ENCODE peak calls at places on chromosomes 2 and 18, in ten cellular contexts. M is heart left ventricle, C is fibroblast of pulmonary artery, S is AG10803, V is cardiac fibroblast, N is osteocyte, E is type B pancreatic cell, L is Peyer's patch, O is endothelial cell, P is left ventricle myocardium inferior. Y is an unnamed sample.

GRCh38 chr2:174335605-174336402 is 1.1 kb downstream of the SP9 start:
- DNase-seq in M (no peak), C (no peak), S (peak), V (no peak), N (no peak), E (no peak), L (no peak), O (peak), P (no peak), Y (peak)

GRCh38 chr2:230684222-230685164 is 28.1 kb upstream of the CAB39 start:
- DNase-seq in M (no peak), C (peak), S (no peak), V (no peak), N (no peak), E (no peak), L (no peak), O (no peak), P (no peak), Y (no peak)

GRCh38 chr2:109499549-109499948 is 114.2 kb downstream of the SEPTIN10 start:
- DNase-seq in M (no peak), C (no peak), S (no peak), V (no peak), N (no peak), E (no peak), L (no peak), O (no peak), P (no peak), Y (no peak)

GRCh38 chr2:8546319-8547283 is 135.3 kb upstream of the ID2 start:
- DNase-seq in M (no peak), C (no peak), S (no peak), V (no peak), N (no peak), E (no peak), L (no peak), O (peak), P (peak), Y (no peak)

GRCh38 chr2:46383784-46384456 is 86.7 kb downstream of the EPAS1 start:
- DNase-seq in M (no peak), C (no peak), S (no peak), V (no peak), N (peak), E (peak), L (no peak), O (no peak), P (no peak), Y (no peak)

GRCh38 chr2:85997016-85997970 is 108.4 kb downstream of the POLR1A start:
- DNase-seq in M (no peak), C (peak), S (peak), V (peak), N (no peak), E (no peak), L (peak), O (no peak), P (peak), Y (no peak)

GRCh38 chr2:128305555-128306080 is 13.1 kb downstream of the HS6ST1 start:
- DNase-seq in M (no peak), C (peak), S (peak), V (no peak), N (no peak), E (no peak), L (no peak), O (no peak), P (peak), Y (peak)

GRCh38 chr2:225668606-225669266 is 269.2 kb downstream of the NYAP2 start:
- DNase-seq in M (no peak), C (peak), S (peak), V (peak), N (no peak), E (no peak), L (no peak), O (peak), P (no peak), Y (no peak)

GRCh38 chr18:28163201-28163778 is 13.6 kb downstream of the CDH2 start:
- DNase-seq in M (no peak), C (peak), S (peak), V (peak), N (no peak), E (no peak), L (no peak), O (no peak), P (no peak), Y (no peak)

GRCh38 chr2:46510596-46511177 is 31.3 kb downstream of the TMEM247 start:
- DNase-seq in M (no peak), C (no peak), S (no peak), V (no peak), N (peak), E (no peak), L (no peak), O (no peak), P (no peak), Y (no peak)

GRCh38 chr2:9554841-9555337 is 741 bp downstream of the ADAM17 start:
- DNase-seq in M (peak), C (peak), S (peak), V (peak), N (no peak), E (no peak), L (peak), O (peak), P (no peak), Y (no peak)

GRCh38 chr2:9558948-9559381 is 3.3 kb upstream of the ADAM17 start:
- DNase-seq in M (no peak), C (peak), S (peak), V (peak), N (no peak), E (no peak), L (no peak), O (no peak), P (no peak), Y (no peak)

GRCh38 chr2:9556121-9556869 is 665 bp upstream of the ADAM17 start:
- DNase-seq in M (no peak), C (peak), S (no peak), V (no peak), N (no peak), E (no peak), L (no peak), O (no peak), P (no peak), Y (no peak)

GRCh38 chr2:9552491-9553178 is 3.0 kb downstream of the ADAM17 start:
- DNase-seq in M (no peak), C (peak), S (peak), V (peak), N (no peak), E (no peak), L (no peak), O (no peak), P (no peak), Y (no peak)

DNA sequence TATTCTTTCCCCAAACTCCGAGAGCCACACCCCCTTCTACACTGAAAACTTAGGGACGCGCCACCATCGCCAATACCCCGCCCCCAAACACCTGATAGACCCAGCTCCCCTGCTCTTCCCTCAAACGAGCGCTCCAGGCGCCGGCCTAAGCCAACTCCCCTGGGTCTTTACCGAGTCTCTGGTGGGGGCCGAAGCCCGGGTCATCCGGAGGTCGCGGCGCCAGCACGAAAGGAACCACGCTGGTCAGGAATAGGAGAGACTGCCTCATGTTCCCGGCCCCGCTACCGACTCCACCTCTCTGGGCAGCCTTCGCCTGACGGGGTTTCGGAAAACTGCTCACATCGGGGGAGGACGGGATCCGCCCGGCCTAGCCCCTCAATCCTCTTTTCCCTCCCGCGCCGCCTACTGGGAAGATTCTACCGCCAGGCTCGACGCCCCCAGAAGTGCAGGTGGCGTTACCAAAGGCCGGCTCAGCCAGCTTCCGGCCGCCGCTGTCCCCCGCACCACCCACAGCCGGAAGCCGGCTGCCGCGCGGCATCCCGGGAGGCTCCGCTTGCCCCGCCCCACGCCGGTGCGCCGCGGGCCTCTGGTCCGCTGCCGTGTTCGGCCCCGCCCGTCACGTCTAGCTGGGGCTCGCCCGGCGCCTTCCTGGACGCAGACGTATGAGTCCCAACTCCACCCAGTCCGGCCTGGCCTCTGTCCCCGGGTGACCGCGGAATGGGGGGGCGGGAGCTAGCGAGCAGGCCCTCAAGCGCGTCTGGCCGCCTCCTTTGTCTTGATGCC is at the start of gene ADAM17:
- DNase-seq in M (peak), C (peak), S (peak), V (peak), N (peak), E (peak), L (peak), O (peak), P (peak), Y (peak)
- TF ChIP-seq CTCF in M (peak), C (peak), S (peak), V (peak), N (peak), E (peak), L (no peak), O (no peak), P (peak), Y (peak)

GRCh38 chr2:180732337-180732736 is 248.1 kb upstream of the UBE2E3 start:
- DNase-seq in M (no peak), C (no peak), S (no peak), V (no peak), N (no peak), E (no peak), L (no peak), O (no peak), P (no peak), Y (no peak)

GRCh38 chr2:180734382-180734781 is 246.0 kb upstream of the UBE2E3 start:
- DNase-seq in M (no peak), C (no peak), S (no peak), V (no peak), N (no peak), E (no peak), L (no peak), O (no peak), P (no peak), Y (no peak)

GRCh38 chr2:180730976-180731375 is 249.4 kb upstream of the UBE2E3 start:
- DNase-seq in M (no peak), C (peak), S (peak), V (peak), N (no peak), E (no peak), L (no peak), O (no peak), P (no peak), Y (no peak)

GRCh38 chr2:180735799-180736198 is 244.6 kb upstream of the UBE2E3 start:
- DNase-seq in M (no peak), C (no peak), S (no peak), V (no peak), N (no peak), E (no peak), L (no peak), O (no peak), P (no peak), Y (no peak)

GRCh38 chr2:180733330-180733729 is 247.1 kb upstream of the UBE2E3 start:
- DNase-seq in M (no peak), C (no peak), S (no peak), V (no peak), N (no peak), E (no peak), L (no peak), O (no peak), P (no peak), Y (no peak)
- TF ChIP-seq CTCF in M (no peak), C (no peak), S (no peak), V (no peak), N (no peak), E (no peak), L (no peak), O (no peak), P (no peak), Y (no peak)

DNA sequence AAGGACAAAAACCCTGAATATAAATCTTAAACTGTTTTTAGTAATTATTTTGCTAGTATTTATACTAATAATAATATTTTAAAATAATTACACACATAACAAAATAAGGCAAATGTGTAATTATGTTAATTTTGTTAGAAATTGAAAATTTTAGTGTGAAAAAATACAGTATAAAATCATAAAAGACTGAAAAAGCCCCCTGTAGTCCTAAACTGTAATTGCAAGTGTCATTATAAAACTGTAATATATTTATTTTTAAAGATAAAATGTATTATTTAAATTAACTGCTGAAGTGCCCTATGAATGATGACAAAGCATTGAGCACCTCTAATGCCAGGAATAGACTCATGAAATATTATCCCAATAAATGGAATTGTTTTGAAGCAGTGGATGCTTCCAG is 1117.7 kb downstream of the CBLN2 start:
- DNase-seq in M (no peak), C (no peak), S (no peak), V (no peak), N (no peak), E (no peak), L (no peak), O (no peak), P (no peak), Y (no peak)
- TF ChIP-seq CTCF in M (no peak), C (no peak), S (no peak), V (no peak), N (no peak), E (peak), L (no peak), O (peak), P (no peak), Y (peak)

GRCh38 chr18:47175895-47176575 is at the start of gene IER3IP1:
- DNase-seq in M (peak), C (peak), S (peak), V (peak), N (peak), E (peak), L (peak), O (peak), P (peak), Y (peak)
- TF ChIP-seq CTCF in M (peak), C (peak), S (peak), V (peak), N (peak), E (peak), L (no peak), O (no peak), P (peak), Y (no peak)

DNA sequence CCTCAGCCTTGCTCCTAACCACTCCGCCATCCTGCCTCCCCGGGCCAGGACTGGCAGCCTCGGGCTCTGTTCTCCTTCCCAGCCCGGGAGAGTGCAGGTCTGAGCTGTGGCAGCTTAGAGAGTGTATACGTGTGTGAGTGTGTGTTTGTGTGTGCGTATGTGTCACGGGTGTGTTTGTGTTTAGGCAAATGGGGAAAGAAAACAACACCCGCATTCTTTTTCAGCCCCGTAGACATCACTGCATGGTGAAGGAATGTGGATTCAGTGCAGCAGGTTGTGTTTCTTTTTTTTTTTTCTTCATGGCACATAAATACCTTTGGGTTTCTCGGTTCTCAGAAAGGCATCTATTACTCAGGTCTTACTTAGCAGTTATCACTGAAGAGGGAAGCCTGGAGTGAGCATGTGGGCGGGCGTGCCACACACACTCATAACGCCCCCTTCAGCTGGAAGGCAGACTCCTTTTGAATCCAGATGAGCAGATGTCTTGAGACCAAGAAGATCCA is 44.2 kb downstream of the GLI2 start:
- DNase-seq in M (no peak), C (peak), S (peak), V (peak), N (no peak), E (no peak), L (no peak), O (no peak), P (no peak), Y (no peak)
- TF ChIP-seq CTCF in M (no peak), C (peak), S (peak), V (peak), N (peak), E (no peak), L (no peak), O (no peak), P (no peak), Y (no peak)